ENCODE peak calls at places on chromosomes 5 and 9, in eight cellular contexts. One of them, this sample, is unnamed.

GRCh38 chr5:87360132-87360531 is 52.6 kb downstream of the CCNH start:
- DNase-seq in OCI-LY7: no peak
- DNase-seq in cardiac muscle cell: no peak
- DNase-seq in SK-N-SH: no peak
- DNase-seq in upper lobe of right lung: no peak
- DNase-seq in heart right ventricle: no peak
- DNase-seq in transverse colon: no peak
- DNase-seq in effector memory CD4-positive, alpha-beta T cell: no peak
- DNase-seq in this sample: no peak

GRCh38 chr9:89312154-89312616 is 1.2 kb downstream of the CKS2 start:
- DNase-seq in transverse colon: no peak
- DNase-seq in effector memory CD4-positive, alpha-beta T cell: no peak
- DNase-seq in SK-N-SH: peak; percentile 21
- DNase-seq in upper lobe of right lung: no peak
- DNase-seq in cardiac muscle cell: peak; percentile 21
- DNase-seq in OCI-LY7: peak; percentile 48
- DNase-seq in heart right ventricle: no peak
- DNase-seq in this sample: no peak

GRCh38 chr9:16258708-16259107 is 611.8 kb downstream of the BNC2 start:
- DNase-seq in upper lobe of right lung: no peak
- DNase-seq in cardiac muscle cell: no peak
- DNase-seq in heart right ventricle: no peak
- DNase-seq in transverse colon: no peak
- DNase-seq in effector memory CD4-positive, alpha-beta T cell: no peak
- DNase-seq in SK-N-SH: no peak
- DNase-seq in OCI-LY7: no peak
- DNase-seq in this sample: no peak

GRCh38 chr5:62376064-62376463 is 27.6 kb downstream of the DIMT1 start:
- DNase-seq in effector memory CD4-positive, alpha-beta T cell: no peak
- DNase-seq in transverse colon: no peak
- DNase-seq in cardiac muscle cell: no peak
- DNase-seq in upper lobe of right lung: no peak
- DNase-seq in OCI-LY7: no peak
- DNase-seq in heart right ventricle: no peak
- DNase-seq in SK-N-SH: no peak
- DNase-seq in this sample: no peak

GRCh38 chr5:6704361-6704851 is 8.8 kb upstream of the TENT4A start:
- DNase-seq in transverse colon: peak; percentile 48
- DNase-seq in heart right ventricle: peak; percentile 70
- DNase-seq in upper lobe of right lung: peak; percentile 81
- DNase-seq in effector memory CD4-positive, alpha-beta T cell: no peak
- DNase-seq in cardiac muscle cell: peak; percentile 70
- DNase-seq in SK-N-SH: no peak
- DNase-seq in OCI-LY7: no peak
- DNase-seq in this sample: peak; percentile 9

GRCh38 chr9:97430316-97430715 is 18.4 kb downstream of the TDRD7 start:
- DNase-seq in upper lobe of right lung: no peak
- DNase-seq in cardiac muscle cell: no peak
- DNase-seq in SK-N-SH: no peak
- DNase-seq in heart right ventricle: no peak
- DNase-seq in transverse colon: no peak
- DNase-seq in OCI-LY7: no peak
- DNase-seq in effector memory CD4-positive, alpha-beta T cell: no peak
- DNase-seq in this sample: no peak

GRCh38 chr9:18890372-18890771 is 142.6 kb downstream of the SAXO1 start:
- DNase-seq in transverse colon: no peak
- DNase-seq in effector memory CD4-positive, alpha-beta T cell: no peak
- DNase-seq in heart right ventricle: no peak
- DNase-seq in SK-N-SH: peak; percentile 44
- DNase-seq in upper lobe of right lung: no peak
- DNase-seq in cardiac muscle cell: no peak
- DNase-seq in OCI-LY7: no peak
- DNase-seq in this sample: peak; percentile 14

GRCh38 chr9:29609282-29609681 is 2036.0 kb upstream of the C9orf72 start:
- DNase-seq in SK-N-SH: no peak
- DNase-seq in OCI-LY7: no peak
- DNase-seq in upper lobe of right lung: no peak
- DNase-seq in heart right ventricle: no peak
- DNase-seq in cardiac muscle cell: no peak
- DNase-seq in effector memory CD4-positive, alpha-beta T cell: no peak
- DNase-seq in transverse colon: no peak
- DNase-seq in this sample: no peak

GRCh38 chr5:63820557-63820956 is 141.7 kb downstream of the HTR1A start:
- DNase-seq in upper lobe of right lung: no peak
- DNase-seq in SK-N-SH: no peak
- DNase-seq in effector memory CD4-positive, alpha-beta T cell: no peak
- DNase-seq in OCI-LY7: no peak
- DNase-seq in transverse colon: no peak
- DNase-seq in cardiac muscle cell: peak; percentile 34
- DNase-seq in heart right ventricle: no peak
- DNase-seq in this sample: no peak

GRCh38 chr5:55364537-55365055 is 56.8 kb downstream of the MTREX start:
- DNase-seq in cardiac muscle cell: no peak
- DNase-seq in transverse colon: no peak
- DNase-seq in OCI-LY7: no peak
- DNase-seq in upper lobe of right lung: no peak
- DNase-seq in heart right ventricle: no peak
- DNase-seq in SK-N-SH: no peak
- DNase-seq in effector memory CD4-positive, alpha-beta T cell: no peak
- DNase-seq in this sample: no peak

GRCh38 chr9:114083693-114084092 is 5.6 kb upstream of the AMBP start:
- DNase-seq in heart right ventricle: no peak
- DNase-seq in effector memory CD4-positive, alpha-beta T cell: no peak
- DNase-seq in transverse colon: no peak
- DNase-seq in cardiac muscle cell: no peak
- DNase-seq in OCI-LY7: no peak
- DNase-seq in SK-N-SH: no peak
- DNase-seq in upper lobe of right lung: no peak
- DNase-seq in this sample: peak; percentile 80

GRCh38 chr5:95720094-95720793 is 10.9 kb upstream of the RHOBTB3 start:
- DNase-seq in cardiac muscle cell: no peak
- DNase-seq in upper lobe of right lung: no peak
- DNase-seq in heart right ventricle: no peak
- DNase-seq in OCI-LY7: no peak
- DNase-seq in effector memory CD4-positive, alpha-beta T cell: no peak
- DNase-seq in transverse colon: no peak
- DNase-seq in SK-N-SH: no peak
- DNase-seq in this sample: no peak

GRCh38 chr5:95725937-95726810 is 5.0 kb upstream of the RHOBTB3 start:
- DNase-seq in effector memory CD4-positive, alpha-beta T cell: no peak
- DNase-seq in SK-N-SH: no peak
- DNase-seq in heart right ventricle: no peak
- DNase-seq in OCI-LY7: no peak
- DNase-seq in cardiac muscle cell: no peak
- DNase-seq in upper lobe of right lung: no peak
- DNase-seq in transverse colon: no peak
- DNase-seq in this sample: no peak

GRCh38 chr5:95725071-95725820 is 5.9 kb upstream of the RHOBTB3 start:
- DNase-seq in heart right ventricle: no peak
- DNase-seq in cardiac muscle cell: no peak
- DNase-seq in effector memory CD4-positive, alpha-beta T cell: no peak
- DNase-seq in SK-N-SH: no peak
- DNase-seq in transverse colon: no peak
- DNase-seq in upper lobe of right lung: no peak
- DNase-seq in OCI-LY7: no peak
- DNase-seq in this sample: no peak

GRCh38 chr5:95726811-95727763 is 4.0 kb upstream of the RHOBTB3 start:
- DNase-seq in SK-N-SH: no peak
- DNase-seq in transverse colon: no peak
- DNase-seq in OCI-LY7: no peak
- DNase-seq in upper lobe of right lung: no peak
- DNase-seq in cardiac muscle cell: no peak
- DNase-seq in heart right ventricle: no peak
- DNase-seq in effector memory CD4-positive, alpha-beta T cell: no peak
- DNase-seq in this sample: no peak

DNA sequence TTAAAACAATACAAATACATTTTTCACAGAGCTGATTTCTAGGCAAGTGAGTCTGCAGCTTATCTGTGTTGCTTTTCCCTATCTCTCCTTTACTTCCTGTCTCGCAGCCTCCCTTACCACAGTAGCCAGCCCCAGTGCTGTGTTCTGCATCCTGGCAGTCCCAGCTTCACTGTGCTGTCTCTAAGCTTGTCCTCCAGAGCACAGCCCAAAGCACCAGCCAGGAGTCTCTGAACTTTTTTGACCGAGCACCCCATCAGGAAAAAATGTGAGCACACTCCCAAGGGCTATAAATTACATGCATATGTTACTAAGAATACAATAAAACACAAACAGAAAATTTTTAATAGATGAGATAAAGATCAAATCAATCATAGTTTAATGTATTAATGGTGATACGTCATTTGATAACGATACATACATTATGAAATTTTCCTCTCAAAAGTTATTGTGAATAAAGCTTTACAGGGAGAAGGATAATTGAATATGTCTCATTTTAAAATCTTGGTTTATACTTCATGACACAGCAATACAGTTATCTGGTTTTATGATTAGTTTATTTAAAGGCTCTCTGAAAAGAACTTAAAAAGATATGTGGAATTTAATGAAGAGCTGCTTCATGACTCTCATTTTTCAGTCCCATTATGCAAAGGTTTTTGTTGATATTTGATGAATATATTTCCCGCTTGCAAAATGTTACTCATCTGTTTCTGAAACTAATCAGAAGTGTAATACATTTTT is 7.3 kb upstream of the RHOBTB3 start:
- DNase-seq in cardiac muscle cell: peak; percentile 44
- DNase-seq in effector memory CD4-positive, alpha-beta T cell: no peak
- DNase-seq in transverse colon: no peak
- DNase-seq in OCI-LY7: no peak
- DNase-seq in heart right ventricle: no peak
- DNase-seq in SK-N-SH: peak; percentile 75
- DNase-seq in upper lobe of right lung: no peak
- DNase-seq in this sample: no peak
- H3K4me1 ChIP-seq in cardiac muscle cell: peaks cover 50% of the 10 kb centered on the region
- H3K4me1 ChIP-seq in effector memory CD4-positive, alpha-beta T cell: peaks cover under 1% of the 10 kb centered on the region
- H3K4me1 ChIP-seq in transverse colon: peaks cover 12% of the 10 kb centered on the region
- H3K4me1 ChIP-seq in OCI-LY7: peaks cover 14% of the 10 kb centered on the region
- H3K4me1 ChIP-seq in heart right ventricle: peaks cover 74% of the 10 kb centered on the region
- H3K4me1 ChIP-seq in SK-N-SH: peaks cover 29% of the 10 kb centered on the region
- H3K4me1 ChIP-seq in upper lobe of right lung: no peaks in the 10 kb centered on the region
- H3K4me1 ChIP-seq in this sample: peaks cover 9% of the 10 kb centered on the region

GRCh38 chr9:125513634-125514413 is 193.2 kb downstream of the MAPKAP1 start:
- DNase-seq in upper lobe of right lung: peak; percentile 68
- DNase-seq in transverse colon: peak; percentile 28
- DNase-seq in cardiac muscle cell: no peak
- DNase-seq in OCI-LY7: no peak
- DNase-seq in heart right ventricle: no peak
- DNase-seq in effector memory CD4-positive, alpha-beta T cell: no peak
- DNase-seq in SK-N-SH: no peak
- DNase-seq in this sample: peak; percentile 41
- H3K4me3 ChIP-seq in upper lobe of right lung: peak overlapping the region; percentile 31
- H3K4me3 ChIP-seq in transverse colon: no peak overlapping the region
- H3K4me3 ChIP-seq in cardiac muscle cell: no peak overlapping the region
- H3K4me3 ChIP-seq in OCI-LY7: no peak overlapping the region
- H3K4me3 ChIP-seq in heart right ventricle: peak overlapping the region; percentile 32
- H3K4me3 ChIP-seq in effector memory CD4-positive, alpha-beta T cell: no peak overlapping the region
- H3K4me3 ChIP-seq in SK-N-SH: peak overlapping the region; percentile 54
- H3K4me3 ChIP-seq in this sample: no peak overlapping the region

GRCh38 chr5:132383984-132384383 is 14.5 kb downstream of the SLC22A5 start:
- DNase-seq in SK-N-SH: no peak
- DNase-seq in upper lobe of right lung: peak; percentile 12
- DNase-seq in cardiac muscle cell: no peak
- DNase-seq in effector memory CD4-positive, alpha-beta T cell: no peak
- DNase-seq in transverse colon: no peak
- DNase-seq in OCI-LY7: no peak
- DNase-seq in heart right ventricle: no peak
- DNase-seq in this sample: no peak

GRCh38 chr5:132380047-132380446 is 10.5 kb downstream of the SLC22A5 start:
- DNase-seq in transverse colon: no peak
- DNase-seq in effector memory CD4-positive, alpha-beta T cell: no peak
- DNase-seq in cardiac muscle cell: no peak
- DNase-seq in heart right ventricle: no peak
- DNase-seq in upper lobe of right lung: peak; percentile 7
- DNase-seq in OCI-LY7: no peak
- DNase-seq in SK-N-SH: no peak
- DNase-seq in this sample: no peak

GRCh38 chr5:132383261-132383660 is 13.8 kb downstream of the SLC22A5 start:
- DNase-seq in SK-N-SH: no peak
- DNase-seq in upper lobe of right lung: no peak
- DNase-seq in heart right ventricle: no peak
- DNase-seq in cardiac muscle cell: no peak
- DNase-seq in effector memory CD4-positive, alpha-beta T cell: no peak
- DNase-seq in transverse colon: no peak
- DNase-seq in OCI-LY7: no peak
- DNase-seq in this sample: no peak

GRCh38 chr5:132380741-132381140 is 11.2 kb downstream of the SLC22A5 start:
- DNase-seq in upper lobe of right lung: peak; percentile 11
- DNase-seq in cardiac muscle cell: no peak
- DNase-seq in effector memory CD4-positive, alpha-beta T cell: no peak
- DNase-seq in heart right ventricle: no peak
- DNase-seq in OCI-LY7: no peak
- DNase-seq in SK-N-SH: no peak
- DNase-seq in transverse colon: no peak
- DNase-seq in this sample: no peak

DNA sequence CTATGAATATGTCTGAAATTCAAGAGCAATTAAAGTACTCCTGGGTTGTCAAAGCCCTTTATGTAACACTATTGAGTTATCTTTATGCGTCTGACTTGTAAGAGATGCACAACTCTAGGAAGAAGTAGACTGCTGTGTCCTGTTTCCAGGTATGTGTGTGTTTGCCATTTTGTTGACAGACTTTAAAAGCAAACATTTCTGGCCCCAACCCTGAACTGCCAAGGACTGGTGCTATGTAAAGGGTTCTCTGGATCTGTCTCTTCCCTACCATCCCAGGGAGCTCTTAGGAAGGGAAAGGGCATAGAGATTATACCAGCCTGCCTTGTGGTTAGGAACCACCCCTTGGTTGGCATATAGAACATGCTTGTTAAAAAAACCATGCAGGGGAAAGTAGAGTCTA is 12.1 kb downstream of the SLC22A5 start:
- DNase-seq in SK-N-SH: no peak
- DNase-seq in cardiac muscle cell: no peak
- DNase-seq in heart right ventricle: no peak
- DNase-seq in effector memory CD4-positive, alpha-beta T cell: no peak
- DNase-seq in transverse colon: no peak
- DNase-seq in OCI-LY7: no peak
- DNase-seq in upper lobe of right lung: no peak
- DNase-seq in this sample: no peak
- H3K27ac ChIP-seq in SK-N-SH: no peak overlapping the region
- H3K27ac ChIP-seq in cardiac muscle cell: no peak overlapping the region
- H3K27ac ChIP-seq in heart right ventricle: no peak overlapping the region
- H3K27ac ChIP-seq in effector memory CD4-positive, alpha-beta T cell: no peak overlapping the region
- H3K27ac ChIP-seq in transverse colon: no peak overlapping the region
- H3K27ac ChIP-seq in OCI-LY7: no peak overlapping the region
- H3K27ac ChIP-seq in upper lobe of right lung: no peak overlapping the region
- H3K27ac ChIP-seq in this sample: no peak overlapping the region

DNA sequence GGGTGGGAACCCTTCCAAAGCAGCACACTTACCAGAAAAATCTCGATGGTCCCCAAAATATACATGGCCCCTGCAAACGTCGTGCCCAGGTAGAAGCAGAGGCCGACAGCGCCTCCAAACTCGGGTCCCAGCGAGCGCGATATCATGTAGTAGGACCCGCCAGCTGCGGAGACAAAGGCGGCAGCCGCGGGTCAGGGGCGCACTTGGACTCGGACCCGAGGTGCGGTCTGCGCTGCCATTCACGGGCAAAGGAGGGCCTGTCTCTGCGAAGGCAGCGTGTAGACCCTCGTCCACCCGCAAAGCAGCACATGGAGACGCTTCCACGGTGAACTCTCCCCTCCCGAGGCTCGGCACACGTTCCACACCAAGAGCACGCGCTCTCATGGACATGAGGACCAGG is 25.0 kb downstream of the SLC12A7 start:
- DNase-seq in cardiac muscle cell: no peak
- DNase-seq in SK-N-SH: no peak
- DNase-seq in effector memory CD4-positive, alpha-beta T cell: no peak
- DNase-seq in heart right ventricle: no peak
- DNase-seq in OCI-LY7: no peak
- DNase-seq in transverse colon: no peak
- DNase-seq in upper lobe of right lung: no peak
- DNase-seq in this sample: no peak
- H3K4me1 ChIP-seq in cardiac muscle cell: no peaks in the 10 kb centered on the region
- H3K4me1 ChIP-seq in SK-N-SH: no peaks in the 10 kb centered on the region
- H3K4me1 ChIP-seq in effector memory CD4-positive, alpha-beta T cell: no peaks in the 10 kb centered on the region
- H3K4me1 ChIP-seq in heart right ventricle: peaks cover 32% of the 10 kb centered on the region
- H3K4me1 ChIP-seq in OCI-LY7: no peaks in the 10 kb centered on the region
- H3K4me1 ChIP-seq in transverse colon: peaks cover 8% of the 10 kb centered on the region
- H3K4me1 ChIP-seq in upper lobe of right lung: no peaks in the 10 kb centered on the region
- H3K4me1 ChIP-seq in this sample: no peaks in the 10 kb centered on the region

This sample was measured in SJCRH30.